ENCODE peak calls at places on chromosomes 6 and 20, in nine cellular contexts. R, L, S, U, X, D, F, T and O are unnamed samples.

GRCh38 chr20:37329481-37330165 is 16.3 kb upstream of the SRC start:
- DNase-seq in R (no peak), L (no peak), S (no peak), U (no peak), X (no peak), D (no peak), F (no peak), T (no peak), O (no peak)

GRCh38 chr6:128491643-128492206 is 28.7 kb downstream of the PTPRK start:
- DNase-seq in R (no peak), L (no peak), S (no peak), U (peak), X (no peak), D (no peak), F (no peak), T (peak), O (no peak)

GRCh38 chr6:39530201-39530759 is 194.9 kb downstream of the KIF6 start:
- DNase-seq in R (no peak), L (no peak), S (no peak), U (peak), X (peak), D (no peak), F (peak), T (no peak), O (no peak)

GRCh38 chr6:146857960-146858308 is 259.2 kb downstream of the ADGB start:
- DNase-seq in R (no peak), L (no peak), S (no peak), U (no peak), X (no peak), D (no peak), F (no peak), T (no peak), O (no peak)

GRCh38 chr20:35320396-35321126 is 28.3 kb upstream of the FAM83C start:
- DNase-seq in R (peak), L (no peak), S (no peak), U (no peak), X (no peak), D (no peak), F (no peak), T (peak), O (peak)

GRCh38 chr6:111872521-111873177 is 603 bp downstream of the FYN start:
- DNase-seq in R (no peak), L (peak), S (no peak), U (peak), X (peak), D (peak), F (no peak), T (peak), O (no peak)

GRCh38 chr20:4076671-4077070 is 61.3 kb upstream of the RNF24 start:
- DNase-seq in R (peak), L (no peak), S (no peak), U (peak), X (no peak), D (no peak), F (peak), T (peak), O (no peak)

GRCh38 chr6:136086686-136087085 is 163.4 kb downstream of the MTFR2 start:
- DNase-seq in R (no peak), L (no peak), S (peak), U (no peak), X (no peak), D (no peak), F (no peak), T (no peak), O (no peak)

GRCh38 chr20:19682249-19682648 is 75.8 kb upstream of the RIN2 start:
- DNase-seq in R (no peak), L (no peak), S (no peak), U (no peak), X (no peak), D (no peak), F (no peak), T (no peak), O (no peak)

GRCh38 chr6:6872924-6873344 is 234.8 kb upstream of the RREB1 start:
- DNase-seq in R (no peak), L (no peak), S (no peak), U (no peak), X (no peak), D (no peak), F (no peak), T (no peak), O (no peak)

GRCh38 chr6:65776332-65776731 is 69.3 kb upstream of the EYS start:
- DNase-seq in R (no peak), L (no peak), S (no peak), U (no peak), X (no peak), D (no peak), F (peak), T (no peak), O (no peak)

GRCh38 chr6:157656437-157657005 is 166.5 kb upstream of the SNX9 start:
- DNase-seq in R (no peak), L (no peak), S (no peak), U (no peak), X (no peak), D (peak), F (no peak), T (peak), O (no peak)

GRCh38 chr20:5675103-5676091 is 74.8 kb upstream of the SHLD1 start:
- DNase-seq in R (no peak), L (no peak), S (no peak), U (peak), X (no peak), D (no peak), F (peak), T (no peak), O (no peak)

GRCh38 chr20:32648761-32649615 is 24.8 kb downstream of the C20orf203 start:
- DNase-seq in R (peak), L (no peak), S (no peak), U (peak), X (no peak), D (no peak), F (no peak), T (peak), O (no peak)

GRCh38 chr6:5175195-5175594 is 85.6 kb downstream of the LYRM4 start:
- DNase-seq in R (no peak), L (no peak), S (no peak), U (peak), X (no peak), D (no peak), F (no peak), T (no peak), O (no peak)

GRCh38 chr6:93968126-93968525 is 548.8 kb upstream of the EPHA7 start:
- DNase-seq in R (no peak), L (no peak), S (no peak), U (no peak), X (no peak), D (no peak), F (no peak), T (no peak), O (no peak)

GRCh38 chr6:66897576-66897975 is 1190.5 kb upstream of the EYS start:
- DNase-seq in R (no peak), L (no peak), S (no peak), U (peak), X (no peak), D (no peak), F (peak), T (peak), O (no peak)

GRCh38 chr20:44166477-44166876 is 20.5 kb downstream of the JPH2 start:
- DNase-seq in R (no peak), L (no peak), S (no peak), U (peak), X (no peak), D (no peak), F (peak), T (peak), O (no peak)

GRCh38 chr6:104887350-104887749 is 27.6 kb upstream of the HACE1 start:
- DNase-seq in R (no peak), L (no peak), S (no peak), U (peak), X (no peak), D (no peak), F (peak), T (peak), O (no peak)

GRCh38 chr6:121498481-121499276 is 63.2 kb downstream of the GJA1 start:
- DNase-seq in R (no peak), L (no peak), S (no peak), U (no peak), X (peak), D (no peak), F (peak), T (no peak), O (no peak)

GRCh38 chr20:59955131-59955796 is 3.0 kb upstream of the CDH26 start:
- DNase-seq in R (peak), L (no peak), S (no peak), U (peak), X (no peak), D (no peak), F (peak), T (no peak), O (no peak)
- TF ChIP-seq CTCF in R (peak), L (peak), S (peak), U (peak), X (peak), D (no peak), F (peak), T (peak), O (peak)

GRCh38 chr20:38731738-38732113 is 7.4 kb downstream of the SLC32A1 start:
- DNase-seq in R (no peak), L (no peak), S (no peak), U (no peak), X (no peak), D (peak), F (no peak), T (no peak), O (no peak)
- H3K4me3 ChIP-seq in R (peak), L (no peak), S (peak), U (no peak), X (no peak), D (no peak), F (no peak), T (no peak), O (no peak)

DNA sequence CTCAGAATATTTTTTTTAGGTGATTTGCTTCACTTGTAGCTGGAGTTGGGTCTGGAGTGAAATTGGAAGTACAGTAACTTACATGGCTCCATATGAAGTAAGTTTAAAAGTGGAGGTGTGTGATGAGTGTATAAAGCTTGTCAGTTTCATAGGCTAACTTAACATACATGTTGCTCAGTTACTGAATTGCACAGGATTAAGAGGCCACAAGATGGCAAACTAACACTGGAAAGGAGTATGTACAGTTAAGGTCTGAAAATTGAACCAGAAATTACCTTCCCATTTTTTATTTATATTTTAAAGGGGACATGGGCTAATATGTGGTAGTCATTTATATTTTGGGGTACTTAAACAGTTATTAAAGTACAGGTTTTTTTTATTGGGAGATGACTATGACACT is 45.3 kb upstream of the SMIM8 start:
- DNase-seq in R (no peak), L (no peak), S (no peak), U (peak), X (no peak), D (no peak), F (no peak), T (peak), O (no peak)
- TF ChIP-seq CTCF in R (peak), L (no peak), S (no peak), U (peak), X (peak), D (no peak), F (no peak), T (peak), O (no peak)

GRCh38 chr20:42097741-42098140 is 479.6 kb upstream of the CHD6 start:
- DNase-seq in R (no peak), L (no peak), S (no peak), U (no peak), X (no peak), D (no peak), F (no peak), T (no peak), O (no peak)

GRCh38 chr20:42095221-42095620 is 477.0 kb upstream of the CHD6 start:
- DNase-seq in R (no peak), L (no peak), S (no peak), U (no peak), X (no peak), D (no peak), F (no peak), T (no peak), O (no peak)

GRCh38 chr20:42093041-42093440 is 474.9 kb upstream of the CHD6 start:
- DNase-seq in R (no peak), L (no peak), S (no peak), U (no peak), X (no peak), D (no peak), F (no peak), T (no peak), O (no peak)

GRCh38 chr20:42093542-42094440 is 475.6 kb upstream of the CHD6 start:
- DNase-seq in R (no peak), L (no peak), S (no peak), U (no peak), X (no peak), D (no peak), F (no peak), T (no peak), O (no peak)
- H3K4me3 ChIP-seq in R (no peak), L (no peak), S (no peak), U (no peak), X (no peak), D (no peak), F (no peak), T (no peak), O (no peak)

GRCh38 chr6:13859871-13860555 is 45.7 kb upstream of the MCUR1 start:
- DNase-seq in R (no peak), L (no peak), S (no peak), U (no peak), X (no peak), D (no peak), F (no peak), T (no peak), O (no peak)
- TF ChIP-seq CTCF in R (no peak), L (no peak), S (no peak), U (no peak), X (no peak), D (no peak), F (no peak), T (no peak), O (no peak)

GRCh38 chr6:20338160-20338559 is 63.5 kb upstream of the E2F3 start:
- DNase-seq in R (no peak), L (no peak), S (no peak), U (no peak), X (no peak), D (no peak), F (no peak), T (peak), O (peak)

GRCh38 chr6:20341564-20341963 is 60.1 kb upstream of the E2F3 start:
- DNase-seq in R (no peak), L (no peak), S (no peak), U (no peak), X (no peak), D (no peak), F (no peak), T (no peak), O (no peak)

GRCh38 chr6:20335872-20336271 is 65.8 kb upstream of the E2F3 start:
- DNase-seq in R (no peak), L (no peak), S (no peak), U (no peak), X (no peak), D (no peak), F (no peak), T (no peak), O (no peak)

GRCh38 chr6:20340459-20340858 is 61.2 kb upstream of the E2F3 start:
- DNase-seq in R (no peak), L (no peak), S (no peak), U (no peak), X (no peak), D (no peak), F (no peak), T (no peak), O (no peak)

DNA sequence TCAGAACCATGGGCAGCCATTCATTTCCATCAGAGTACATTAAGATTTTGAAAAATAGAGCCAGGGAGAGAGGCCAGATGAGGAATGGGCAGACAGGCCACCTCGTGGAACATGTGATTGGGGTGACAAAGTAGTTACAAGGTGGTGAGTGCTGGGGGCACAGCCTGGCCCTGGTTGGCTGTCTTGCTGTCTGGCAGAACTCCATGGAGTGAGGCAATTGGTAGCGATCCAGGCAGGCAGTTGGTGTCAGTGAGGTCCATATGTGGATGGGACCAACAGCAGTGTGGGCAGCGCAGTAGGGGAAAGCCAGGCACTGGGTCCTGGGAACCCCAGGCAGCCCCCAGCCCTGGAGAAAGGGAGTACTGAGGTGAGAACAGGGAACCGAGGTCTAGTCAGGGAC is 61.6 kb upstream of the E2F3 start:
- DNase-seq in R (no peak), L (no peak), S (no peak), U (no peak), X (no peak), D (no peak), F (no peak), T (no peak), O (no peak)
- H3K4me3 ChIP-seq in R (no peak), L (no peak), S (no peak), U (no peak), X (no peak), D (no peak), F (no peak), T (no peak), O (no peak)

GRCh38 chr6:137369135-137369534 is 125.1 kb downstream of the OLIG3 start:
- DNase-seq in R (no peak), L (no peak), S (no peak), U (no peak), X (no peak), D (no peak), F (no peak), T (no peak), O (no peak)

GRCh38 chr6:137372532-137372931 is 121.7 kb downstream of the OLIG3 start:
- DNase-seq in R (no peak), L (no peak), S (no peak), U (no peak), X (no peak), D (no peak), F (no peak), T (no peak), O (no peak)

GRCh38 chr6:137371634-137372016 is 122.6 kb downstream of the OLIG3 start:
- DNase-seq in R (no peak), L (no peak), S (no peak), U (no peak), X (no peak), D (no peak), F (no peak), T (no peak), O (no peak)

GRCh38 chr6:137373296-137373695 is 120.9 kb downstream of the OLIG3 start:
- DNase-seq in R (no peak), L (no peak), S (no peak), U (no peak), X (no peak), D (no peak), F (no peak), T (no peak), O (no peak)

GRCh38 chr6:137370871-137371633 is 123.1 kb downstream of the OLIG3 start:
- DNase-seq in R (peak), L (no peak), S (no peak), U (peak), X (peak), D (no peak), F (no peak), T (no peak), O (no peak)
- TF ChIP-seq CTCF in R (peak), L (no peak), S (no peak), U (no peak), X (peak), D (no peak), F (no peak), T (no peak), O (no peak)

GRCh38 chr6:36678488-36679042 is at the start of gene CDKN1A:
- DNase-seq in R (peak), L (peak), S (peak), U (peak), X (peak), D (peak), F (peak), T (peak), O (peak)

GRCh38 chr6:36677753-36678487 is 594 bp upstream of the CDKN1A start:
- DNase-seq in R (no peak), L (no peak), S (no peak), U (peak), X (no peak), D (no peak), F (no peak), T (no peak), O (no peak)

GRCh38 chr6:36676142-36677058 is 2.1 kb upstream of the CDKN1A start:
- DNase-seq in R (no peak), L (no peak), S (no peak), U (no peak), X (peak), D (no peak), F (no peak), T (peak), O (no peak)

GRCh38 chr6:36679043-36679821 is 718 bp downstream of the CDKN1A start:
- DNase-seq in R (no peak), L (peak), S (no peak), U (peak), X (peak), D (peak), F (peak), T (peak), O (no peak)

GRCh38 chr6:36677059-36677749 is 1.3 kb upstream of the CDKN1A start:
- DNase-seq in R (no peak), L (no peak), S (no peak), U (no peak), X (no peak), D (no peak), F (no peak), T (no peak), O (no peak)
- H3K4me3 ChIP-seq in R (no peak), L (no peak), S (no peak), U (no peak), X (peak), D (no peak), F (no peak), T (no peak), O (no peak)

DNA sequence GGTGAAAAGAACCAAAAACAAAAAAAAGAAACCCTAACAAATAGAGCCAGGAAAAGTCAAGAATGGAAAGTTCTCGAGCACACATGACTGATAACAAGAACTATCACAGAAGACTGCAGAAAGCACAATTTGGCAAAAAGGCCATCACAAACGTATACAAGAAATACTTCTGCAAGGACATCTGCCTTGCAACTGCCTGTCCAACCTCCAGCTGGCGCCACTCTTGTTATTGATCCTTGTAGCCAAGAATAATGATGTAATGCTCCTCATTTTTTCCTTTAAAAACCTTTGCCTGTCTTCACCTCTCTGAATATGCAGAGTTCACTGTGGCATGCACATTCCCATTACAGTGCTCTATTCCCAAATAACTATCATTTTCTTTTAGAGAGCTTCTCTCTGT is 87.9 kb upstream of the BMP5 start:
- DNase-seq in R (peak), L (no peak), S (no peak), U (peak), X (no peak), D (no peak), F (no peak), T (no peak), O (no peak)
- TF ChIP-seq CTCF in R (peak), L (no peak), S (peak), U (peak), X (peak), D (no peak), F (no peak), T (peak), O (peak)

DNA sequence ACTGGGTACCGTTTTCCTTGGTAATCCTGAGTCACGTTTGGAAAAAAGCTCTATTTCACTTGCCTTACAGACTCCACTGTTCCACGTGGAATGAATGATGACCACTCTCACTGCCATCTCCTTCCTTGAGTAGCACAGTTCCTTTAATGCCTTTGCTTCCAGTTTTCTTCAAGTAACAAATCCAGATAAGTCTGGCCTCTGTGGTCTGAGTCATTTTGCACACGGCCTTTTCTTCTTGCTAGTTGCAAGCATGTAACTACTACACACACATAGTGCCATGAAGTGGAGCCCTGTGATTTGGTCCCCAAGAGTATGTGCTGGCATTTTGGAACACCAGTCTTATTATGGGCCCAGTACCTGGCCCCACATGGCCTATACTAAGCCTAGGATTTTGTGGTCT is 182.8 kb downstream of the SASH1 start:
- DNase-seq in R (no peak), L (no peak), S (no peak), U (no peak), X (no peak), D (no peak), F (no peak), T (peak), O (no peak)
- H3K4me3 ChIP-seq in R (no peak), L (no peak), S (no peak), U (no peak), X (no peak), D (peak), F (no peak), T (peak), O (no peak)